ENCODE peak calls at places on chromosomes 7 and 10, in ten cellular contexts. J is fibroblast of mammary gland; O is astrocyte of the cerebellum; R is CD4-positive, CD25-positive, alpha-beta regulatory T cell; L is fibroblast of the aortic adventitia; M is H7; Z is brain microvascular endothelial cell; V is kidney epithelial cell; I is endodermal cell; C is Panc1. Y is an unnamed sample.

GRCh38 chr10:70685461-70685911 is 13.2 kb downstream of the ADAMTS14 start:
- DNase-seq in J (no peak), O (no peak), R (no peak), L (no peak), M (no peak), Z (no peak), V (no peak), I (peak), C (no peak), Y (no peak)

GRCh38 chr10:103982639-103983038 is 15.7 kb downstream of the SLK start:
- DNase-seq in J (no peak), O (no peak), R (no peak), L (no peak), M (peak), Z (no peak), V (no peak), I (peak), C (no peak), Y (no peak)

GRCh38 chr7:36034020-36034419 is 119.0 kb upstream of the EEPD1 start:
- DNase-seq in J (peak), O (no peak), R (no peak), L (no peak), M (no peak), Z (no peak), V (peak), I (no peak), C (no peak), Y (no peak)

GRCh38 chr10:70368774-70369482 is 13.5 kb downstream of the LRRC20 start:
- DNase-seq in J (no peak), O (no peak), R (no peak), L (no peak), M (peak), Z (no peak), V (no peak), I (no peak), C (no peak), Y (no peak)

GRCh38 chr10:85648279-85648754 is 718.3 kb downstream of the GRID1 start:
- DNase-seq in J (peak), O (no peak), R (no peak), L (no peak), M (no peak), Z (peak), V (no peak), I (no peak), C (no peak), Y (no peak)

GRCh38 chr7:104328970-104329825 is 795 bp downstream of the LHFPL3 start:
- DNase-seq in J (no peak), O (no peak), R (no peak), L (no peak), M (peak), Z (no peak), V (no peak), I (peak), C (no peak), Y (no peak)

GRCh38 chr7:115449689-115450088 is 527.8 kb downstream of the MDFIC start:
- DNase-seq in J (peak), O (no peak), R (no peak), L (no peak), M (no peak), Z (no peak), V (no peak), I (no peak), C (no peak), Y (no peak)

GRCh38 chr7:44772867-44773266 is 23.6 kb upstream of the PPIA start:
- DNase-seq in J (no peak), O (no peak), R (no peak), L (no peak), M (no peak), Z (no peak), V (no peak), I (peak), C (no peak), Y (no peak)

GRCh38 chr10:14798631-14799030 is 23.9 kb upstream of the FAM107B start:
- DNase-seq in J (no peak), O (no peak), R (no peak), L (no peak), M (no peak), Z (no peak), V (no peak), I (no peak), C (no peak), Y (no peak)

GRCh38 chr10:85604136-85604725 is 762.4 kb downstream of the GRID1 start:
- DNase-seq in J (no peak), O (no peak), R (no peak), L (no peak), M (no peak), Z (no peak), V (no peak), I (peak), C (no peak), Y (no peak)

GRCh38 chr10:101353692-101354583 is at the start of gene BTRC:
- DNase-seq in J (peak), O (peak), R (peak), L (peak), M (peak), Z (peak), V (peak), I (peak), C (peak), Y (peak)

GRCh38 chr10:101354584-101355070 is 662 bp downstream of the BTRC start:
- DNase-seq in J (no peak), O (no peak), R (no peak), L (peak), M (no peak), Z (peak), V (no peak), I (no peak), C (no peak), Y (no peak)

GRCh38 chr10:101357958-101358357 is 4.0 kb downstream of the BTRC start:
- DNase-seq in J (no peak), O (no peak), R (no peak), L (no peak), M (no peak), Z (no peak), V (no peak), I (no peak), C (no peak), Y (no peak)

GRCh38 chr10:101356132-101356531 is 2.2 kb downstream of the BTRC start:
- DNase-seq in J (no peak), O (no peak), R (no peak), L (no peak), M (no peak), Z (no peak), V (no peak), I (no peak), C (no peak), Y (no peak)

GRCh38 chr10:101355307-101355706 is 1.3 kb downstream of the BTRC start:
- DNase-seq in J (no peak), O (no peak), R (no peak), L (no peak), M (no peak), Z (no peak), V (no peak), I (no peak), C (no peak), Y (no peak)
- H3K4me3 ChIP-seq in J (peak), O (peak), R (peak), L (peak), M (peak), Z (peak), V (no peak), I (peak), C (peak), Y (peak)

GRCh38 chr10:340646-341045 is 205.4 kb downstream of the ZMYND11 start:
- DNase-seq in J (no peak), O (no peak), R (no peak), L (no peak), M (peak), Z (no peak), V (no peak), I (no peak), C (no peak), Y (no peak)
- H3K4me3 ChIP-seq in J (no peak), O (no peak), R (no peak), L (no peak), M (no peak), Z (no peak), V (no peak), I (no peak), C (no peak), Y (no peak)

GRCh38 chr7:17159500-17160037 is 138.9 kb upstream of the AHR start:
- DNase-seq in J (no peak), O (no peak), R (peak), L (no peak), M (no peak), Z (no peak), V (no peak), I (no peak), C (no peak), Y (no peak)
- H3K4me3 ChIP-seq in J (no peak), O (no peak), R (no peak), L (no peak), M (no peak), Z (no peak), V (no peak), I (no peak), C (no peak), Y (no peak)

DNA sequence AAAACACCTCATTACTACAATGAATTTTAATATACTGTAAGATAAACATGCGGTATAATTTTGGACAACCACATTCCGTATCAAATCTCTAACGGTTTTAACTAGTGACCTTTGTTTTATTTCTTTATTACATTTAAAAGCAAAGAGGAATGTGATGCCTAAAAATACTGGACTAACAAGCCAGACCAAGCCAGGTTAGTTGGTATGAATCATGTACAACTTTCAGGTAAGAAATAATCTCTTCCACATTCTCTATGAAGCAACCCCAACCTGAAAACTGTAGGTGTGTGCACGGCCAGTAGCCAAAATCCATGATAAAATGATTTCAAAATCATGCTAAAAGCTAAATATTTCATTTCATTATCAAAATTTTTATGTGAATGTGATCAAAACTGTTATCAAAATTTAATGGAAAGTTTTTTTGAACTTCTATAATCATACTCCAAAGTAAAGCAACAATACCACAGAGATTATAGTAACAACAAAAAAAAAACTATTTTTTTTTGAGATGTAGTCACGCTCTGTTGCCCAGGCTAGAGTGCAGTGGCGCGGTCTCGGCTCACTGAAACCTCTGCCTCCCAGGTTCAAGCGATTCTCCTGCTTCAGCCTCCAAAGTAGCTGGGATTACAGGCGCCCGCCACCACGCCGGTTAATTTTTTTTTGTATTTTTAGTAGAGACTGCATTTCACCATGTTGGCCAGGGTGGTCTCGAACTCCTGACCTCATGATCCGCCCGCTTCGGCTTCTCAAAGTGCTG is 127.2 kb downstream of the NRBF2 start:
- DNase-seq in J (no peak), O (no peak), R (no peak), L (no peak), M (no peak), Z (no peak), V (no peak), I (no peak), C (no peak), Y (no peak)
- H3K4me3 ChIP-seq in J (no peak), O (no peak), R (peak), L (no peak), M (no peak), Z (no peak), V (no peak), I (no peak), C (no peak), Y (no peak)

GRCh38 chr7:56174346-56175085 is 58.3 kb upstream of the NUPR2 start:
- DNase-seq in J (no peak), O (no peak), R (no peak), L (no peak), M (peak), Z (no peak), V (no peak), I (no peak), C (no peak), Y (no peak)
- H3K4me3 ChIP-seq in J (no peak), O (no peak), R (no peak), L (no peak), M (no peak), Z (no peak), V (peak), I (no peak), C (no peak), Y (no peak)

Y was measured in Jurkat, Clone E6-1.